ENCODE peak calls at places on chromosomes 12 and 14, in eight cellular contexts. V is stimulated activated CD4-positive, alpha-beta T cell treated with anti-CD3 and anti-CD28 coated beads, Interleukin-12 subunit alpha, Interleukin-12 subunit beta, amount 100 ng/mL, for 4 hours; U is stimulated activated CD8-positive, alpha-beta memory T cell treated with anti-CD3 and anti-CD28 coated beads, Interleukin-15, amount 100 ng/mL, for 24 hours; Y is astrocyte of the cerebellum; X is SW 1271; C is Peyer's patch; L is heart right ventricle; M is activated CD8-positive, alpha-beta memory T cell treated with anti-CD3 and anti-CD28 coated beads for 24 hours. T is an unnamed sample.

GRCh38 chr14:54603362-54603761 is 36.4 kb downstream of the SAMD4A start:
- DNase-seq in V (no peak), Y (no peak), C (no peak), L (no peak), U (no peak), X (no peak), M (no peak), T (no peak)

GRCh38 chr14:70425349-70425748 is 8.5 kb upstream of the SYNJ2BP start:
- DNase-seq in L (peak), M (no peak), Y (no peak), X (no peak), V (no peak), U (no peak), C (no peak), T (no peak)

GRCh38 chr14:97380539-97380941 is 583.4 kb downstream of the VRK1 start:
- DNase-seq in U (no peak), V (peak), X (no peak), Y (no peak), M (peak), C (no peak), L (no peak), T (no peak)

GRCh38 chr12:93127582-93128331 is 198.7 kb upstream of the EEA1 start:
- DNase-seq in V (no peak), C (peak), Y (peak), U (no peak), L (peak), M (no peak), X (no peak), T (no peak)

GRCh38 chr14:75825147-75825592 is 156.6 kb downstream of the TGFB3 start:
- DNase-seq in M (no peak), L (no peak), C (no peak), X (no peak), U (no peak), Y (no peak), V (no peak), T (no peak)

GRCh38 chr12:47808049-47808448 is 11.7 kb downstream of the HDAC7 start:
- DNase-seq in U (no peak), Y (no peak), V (peak), L (peak), X (no peak), C (no peak), M (peak), T (no peak)

GRCh38 chr14:66443158-66443695 is 42.9 kb upstream of the CCDC196 start:
- DNase-seq in C (no peak), Y (no peak), U (no peak), X (no peak), M (no peak), L (no peak), V (no peak), T (no peak)

GRCh38 chr12:915090-915489 is 34.4 kb downstream of the RAD52 start:
- DNase-seq in L (no peak), Y (no peak), M (no peak), U (no peak), X (no peak), V (no peak), C (no peak), T (no peak)

GRCh38 chr14:96134508-96134907 is 70.1 kb upstream of the BDKRB2 start:
- DNase-seq in U (no peak), Y (no peak), V (no peak), L (no peak), C (no peak), X (no peak), M (no peak), T (no peak)

GRCh38 chr12:480831-481230 is 21.1 kb downstream of the B4GALNT3 start:
- DNase-seq in X (no peak), L (no peak), U (no peak), C (no peak), V (no peak), Y (peak), M (no peak), T (no peak)

GRCh38 chr14:87944987-87945604 is 47.9 kb downstream of the GALC start:
- DNase-seq in X (peak), V (no peak), L (no peak), M (no peak), C (no peak), U (no peak), Y (peak), T (peak)

GRCh38 chr12:19925881-19926665 is 442.3 kb upstream of the PDE3A start:
- DNase-seq in X (no peak), Y (no peak), V (no peak), L (no peak), C (no peak), M (no peak), U (no peak), T (no peak)

GRCh38 chr12:2084553-2085296 is 31.9 kb downstream of the CACNA1C start:
- DNase-seq in U (no peak), C (no peak), Y (peak), V (no peak), M (no peak), X (no peak), L (no peak), T (no peak)

GRCh38 chr12:28253175-28253641 is 63.0 kb downstream of the CCDC91 start:
- DNase-seq in V (peak), X (no peak), L (no peak), C (no peak), M (peak), Y (no peak), U (no peak), T (no peak)

GRCh38 chr14:79293482-79293881 is 917.8 kb downstream of the DIO2 start:
- DNase-seq in C (no peak), U (no peak), Y (no peak), X (no peak), V (no peak), M (no peak), L (no peak), T (peak)

GRCh38 chr12:26010293-26010821 is 51.9 kb downstream of the RASSF8 start:
- DNase-seq in X (no peak), U (no peak), C (no peak), Y (no peak), M (no peak), L (no peak), V (no peak), T (no peak)

GRCh38 chr12:101221301-101221700 is 11.3 kb upstream of the SLC5A8 start:
- DNase-seq in U (no peak), M (no peak), X (no peak), V (no peak), C (no peak), L (no peak), Y (no peak), T (no peak)

GRCh38 chr14:103290056-103290455 is 44.0 kb upstream of the EIF5 start:
- DNase-seq in L (no peak), V (no peak), C (no peak), Y (no peak), U (no peak), M (no peak), X (no peak), T (no peak)

GRCh38 chr12:132422057-132423043 is 67.6 kb upstream of the FBRSL1 start:
- DNase-seq in U (no peak), X (no peak), V (no peak), L (no peak), M (no peak), Y (no peak), C (no peak), T (no peak)

GRCh38 chr12:14399871-14400270 is 34.4 kb downstream of the ATF7IP start:
- DNase-seq in Y (no peak), X (peak), V (no peak), C (no peak), U (no peak), L (no peak), M (no peak), T (no peak)

GRCh38 chr12:124861492-124861891 is 2.2 kb downstream of the SCARB1 start:
- DNase-seq in C (no peak), L (peak), V (no peak), M (no peak), Y (peak), U (no peak), X (no peak), T (no peak)

GRCh38 chr14:103801459-103801858 is 45.9 kb downstream of the PPP1R13B start:
- DNase-seq in M (no peak), V (no peak), Y (peak), L (no peak), X (no peak), U (no peak), C (no peak), T (peak)

T was measured in NCI-H2227 treated with DMSO at 0.1 percent for 48 hours.